ENCODE peak calls at places on chromosomes 13 and 19, in six cellular contexts. J is cardiac fibroblast, T is A549, B is AG04450, I is cardiac muscle cell, G is Panc1. E is an unnamed sample.

GRCh38 chr19:42480335-42481095 is 37.8 kb upstream of the CXCL17 start:
- DNase-seq in J (peak), T (peak), B (no peak), I (peak), G (no peak), E (no peak)

GRCh38 chr13:27607125-27607524 is 13.2 kb downstream of the LNX2 start:
- DNase-seq in J (peak), T (peak), B (peak), I (peak), G (no peak), E (no peak)

GRCh38 chr13:80251403-80251802 is 89.5 kb downstream of the SPRY2 start:
- DNase-seq in J (peak), T (peak), B (peak), I (peak), G (no peak), E (no peak)

GRCh38 chr13:67049744-67050143 is 180.4 kb downstream of the PCDH9 start:
- DNase-seq in J (no peak), T (no peak), B (no peak), I (no peak), G (no peak), E (no peak)

GRCh38 chr19:33763661-33764343 is 32.9 kb upstream of the KCTD15 start:
- DNase-seq in J (no peak), T (no peak), B (no peak), I (no peak), G (no peak), E (no peak)

GRCh38 chr19:42280761-42281174 is 11.7 kb downstream of the CIC start:
- DNase-seq in J (peak), T (no peak), B (no peak), I (no peak), G (no peak), E (no peak)

GRCh38 chr19:52343548-52343947 is 7.5 kb downstream of the ZNF610 start:
- DNase-seq in J (peak), T (peak), B (no peak), I (peak), G (no peak), E (no peak)

GRCh38 chr19:55384576-55385235 is 614 bp upstream of the TMEM238 start:
- DNase-seq in J (no peak), T (no peak), B (no peak), I (no peak), G (no peak), E (no peak)

GRCh38 chr13:111632906-111633305 is 312.5 kb downstream of the TEX29 start:
- DNase-seq in J (no peak), T (no peak), B (no peak), I (no peak), G (no peak), E (no peak)

GRCh38 chr19:290539-291521 is at the start of gene PLPP2:
- DNase-seq in J (no peak), T (peak), B (no peak), I (peak), G (no peak), E (peak)

GRCh38 chr13:110226051-110226562 is 80.8 kb downstream of the COL4A1 start:
- DNase-seq in J (peak), T (no peak), B (no peak), I (peak), G (no peak), E (no peak)

GRCh38 chr13:105530468-105530867 is 1005.0 kb downstream of the EFNB2 start:
- DNase-seq in J (no peak), T (no peak), B (no peak), I (no peak), G (no peak), E (no peak)

GRCh38 chr13:32837307-32837972 is 178.8 kb upstream of the KL start:
- DNase-seq in J (no peak), T (no peak), B (no peak), I (no peak), G (peak), E (no peak)

GRCh38 chr13:110423689-110424302 is 116.7 kb downstream of the COL4A2 start:
- DNase-seq in J (no peak), T (no peak), B (no peak), I (no peak), G (no peak), E (no peak)

GRCh38 chr13:28494861-28495585 is at the start of gene FLT1:
- DNase-seq in J (peak), T (no peak), B (no peak), I (peak), G (no peak), E (no peak)

GRCh38 chr19:35142531-35143230 is 374 bp upstream of the FXYD7 start:
- DNase-seq in J (no peak), T (peak), B (no peak), I (peak), G (no peak), E (no peak)

GRCh38 chr13:110916671-110917142 is 1.8 kb upstream of the ANKRD10 start:
- DNase-seq in J (peak), T (no peak), B (no peak), I (peak), G (no peak), E (no peak)

GRCh38 chr19:3049089-3049488 is 13.2 kb downstream of the TLE5 start:
- DNase-seq in J (no peak), T (no peak), B (no peak), I (no peak), G (no peak), E (no peak)

GRCh38 chr13:42418184-42418583 is 146.2 kb downstream of the AKAP11 start:
- DNase-seq in J (no peak), T (no peak), B (no peak), I (no peak), G (no peak), E (no peak)

GRCh38 chr19:38229585-38230073 is 5.6 kb upstream of the DPF1 start:
- DNase-seq in J (peak), T (peak), B (peak), I (peak), G (no peak), E (no peak)

GRCh38 chr19:57813919-57814504 is 701 bp downstream of the ZNF552 start:
- DNase-seq in J (no peak), T (peak), B (no peak), I (peak), G (no peak), E (no peak)

GRCh38 chr13:51681037-51681678 is 96.9 kb downstream of the WDFY2 start:
- DNase-seq in J (peak), T (peak), B (peak), I (peak), G (peak), E (no peak)

GRCh38 chr13:35832551-35832950 is 298.6 kb downstream of the DCLK1 start:
- DNase-seq in J (no peak), T (no peak), B (no peak), I (no peak), G (no peak), E (no peak)

GRCh38 chr13:40275636-40276035 is 390.8 kb downstream of the FOXO1 start:
- DNase-seq in J (peak), T (no peak), B (no peak), I (peak), G (no peak), E (no peak)

GRCh38 chr13:61728468-61728867 is 312.8 kb upstream of the PCDH20 start:
- DNase-seq in J (peak), T (no peak), B (no peak), I (peak), G (peak), E (no peak)

GRCh38 chr19:10936661-10937084 is 8.1 kb downstream of the TIMM29 start:
- DNase-seq in J (peak), T (peak), B (peak), I (peak), G (peak), E (no peak)

GRCh38 chr19:2089001-2089711 is 7.0 kb downstream of the MOB3A start:
- DNase-seq in J (peak), T (no peak), B (no peak), I (no peak), G (no peak), E (no peak)

GRCh38 chr19:50897191-50897607 is 14.0 kb downstream of the KLK4 start:
- DNase-seq in J (no peak), T (no peak), B (no peak), I (no peak), G (no peak), E (no peak)

GRCh38 chr13:98507060-98507797 is 69.7 kb downstream of the STK24 start:
- DNase-seq in J (no peak), T (peak), B (no peak), I (peak), G (no peak), E (no peak)

GRCh38 chr19:55467236-55468053 is 2.9 kb upstream of the C19orf85 start:
- DNase-seq in J (peak), T (peak), B (no peak), I (peak), G (no peak), E (no peak)

GRCh38 chr13:31530883-31531282 is 208.4 kb upstream of the RXFP2 start:
- DNase-seq in J (no peak), T (no peak), B (no peak), I (no peak), G (no peak), E (no peak)

GRCh38 chr19:44846455-44847143 is 502 bp downstream of the NECTIN2 start:
- DNase-seq in J (peak), T (no peak), B (no peak), I (peak), G (no peak), E (no peak)

GRCh38 chr13:48437381-48437780 is 24.5 kb upstream of the LPAR6 start:
- DNase-seq in J (peak), T (no peak), B (no peak), I (peak), G (no peak), E (no peak)

DNA sequence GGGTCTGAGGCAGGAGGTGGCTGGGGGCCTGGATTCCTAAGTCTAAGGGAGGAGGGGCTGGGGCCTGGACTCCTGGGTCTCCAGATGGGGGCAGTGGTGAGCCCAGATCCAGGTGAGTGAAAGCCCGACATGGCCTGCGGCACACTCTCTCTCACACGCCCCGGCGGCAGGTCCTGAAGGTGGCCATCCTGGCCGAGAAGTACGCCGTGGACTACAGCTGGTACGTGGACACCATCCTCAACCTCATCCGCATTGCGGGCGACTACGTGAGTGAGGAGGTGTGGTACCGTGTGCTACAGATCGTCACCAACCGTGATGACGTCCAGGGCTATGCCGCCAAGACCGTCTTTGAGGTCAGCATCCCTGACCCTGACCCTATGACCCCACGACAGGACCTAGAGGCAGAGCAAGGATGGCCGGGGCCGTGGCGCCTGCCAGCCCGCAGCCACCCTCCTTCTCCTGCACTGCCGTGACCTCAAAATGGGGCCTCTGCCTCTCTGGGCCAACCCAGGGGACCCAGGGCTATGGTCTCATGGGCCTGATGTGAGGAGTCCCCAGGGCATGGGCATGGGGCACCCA is 13.2 kb downstream of the FUZ start:
- DNase-seq in J (no peak), T (no peak), B (no peak), I (no peak), G (no peak), E (no peak)
- TF ChIP-seq CTCF in J (no peak), T (no peak), B (no peak), I (peak), G (no peak), E (peak)

GRCh38 chr19:46017095-46017429 is 5.8 kb downstream of the PGLYRP1 start:
- DNase-seq in J (no peak), T (no peak), B (no peak), I (no peak), G (no peak), E (no peak)
- TF ChIP-seq CTCF in J (no peak), T (no peak), B (no peak), I (no peak), G (peak), E (peak)

DNA sequence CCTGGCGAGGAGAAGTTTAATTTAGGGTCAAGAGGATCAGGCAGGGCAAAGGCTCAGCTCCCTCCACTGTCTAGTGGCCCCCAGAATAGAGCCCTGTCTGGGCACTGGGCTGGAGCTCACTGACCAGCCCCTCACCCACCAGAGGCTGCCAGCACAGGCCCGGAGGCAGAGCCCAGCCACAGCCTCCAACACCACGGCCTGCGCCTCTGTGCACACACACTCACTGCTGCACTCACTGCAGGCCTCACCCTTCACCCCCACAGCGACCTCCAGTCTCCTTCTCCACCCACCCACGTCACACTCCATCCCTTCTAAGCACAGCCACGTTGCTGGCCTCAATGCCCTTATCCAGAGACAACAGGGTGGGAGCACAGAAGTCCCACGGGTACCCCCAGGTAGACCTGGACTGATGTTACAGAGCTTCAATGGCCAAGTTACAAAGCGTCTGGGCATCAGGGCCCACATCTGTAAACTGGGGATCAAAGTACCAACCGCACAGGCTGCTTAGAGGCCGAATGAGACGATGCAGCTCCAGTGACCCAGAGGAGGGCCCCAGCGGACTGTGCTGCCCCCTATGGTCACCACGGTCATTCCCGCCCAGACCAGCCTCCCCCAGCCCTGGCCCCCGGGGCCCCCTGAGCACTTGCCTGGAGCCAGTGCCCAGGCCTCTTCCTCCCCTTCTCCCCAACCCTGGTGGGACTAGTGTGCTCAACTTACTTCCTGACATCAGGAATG is 4.5 kb upstream of the PRKD2 start:
- DNase-seq in J (no peak), T (no peak), B (no peak), I (no peak), G (no peak), E (no peak)
- TF ChIP-seq CTCF in J (peak), T (peak), B (peak), I (no peak), G (no peak), E (peak)

GRCh38 chr13:65990684-65991083 is 1239.5 kb downstream of the PCDH9 start:
- DNase-seq in J (no peak), T (no peak), B (no peak), I (no peak), G (no peak), E (no peak)

GRCh38 chr13:65985632-65986031 is 1244.5 kb downstream of the PCDH9 start:
- DNase-seq in J (no peak), T (peak), B (no peak), I (no peak), G (no peak), E (no peak)
- TF ChIP-seq CTCF in J (no peak), T (no peak), B (no peak), I (no peak), G (peak), E (peak)

GRCh38 chr19:14073232-14073924 is 792 bp downstream of the MISP3 start:
- DNase-seq in J (peak), T (peak), B (no peak), I (peak), G (no peak), E (no peak)
- TF ChIP-seq CTCF in J (peak), T (peak), B (no peak), I (peak), G (peak), E (peak)

DNA sequence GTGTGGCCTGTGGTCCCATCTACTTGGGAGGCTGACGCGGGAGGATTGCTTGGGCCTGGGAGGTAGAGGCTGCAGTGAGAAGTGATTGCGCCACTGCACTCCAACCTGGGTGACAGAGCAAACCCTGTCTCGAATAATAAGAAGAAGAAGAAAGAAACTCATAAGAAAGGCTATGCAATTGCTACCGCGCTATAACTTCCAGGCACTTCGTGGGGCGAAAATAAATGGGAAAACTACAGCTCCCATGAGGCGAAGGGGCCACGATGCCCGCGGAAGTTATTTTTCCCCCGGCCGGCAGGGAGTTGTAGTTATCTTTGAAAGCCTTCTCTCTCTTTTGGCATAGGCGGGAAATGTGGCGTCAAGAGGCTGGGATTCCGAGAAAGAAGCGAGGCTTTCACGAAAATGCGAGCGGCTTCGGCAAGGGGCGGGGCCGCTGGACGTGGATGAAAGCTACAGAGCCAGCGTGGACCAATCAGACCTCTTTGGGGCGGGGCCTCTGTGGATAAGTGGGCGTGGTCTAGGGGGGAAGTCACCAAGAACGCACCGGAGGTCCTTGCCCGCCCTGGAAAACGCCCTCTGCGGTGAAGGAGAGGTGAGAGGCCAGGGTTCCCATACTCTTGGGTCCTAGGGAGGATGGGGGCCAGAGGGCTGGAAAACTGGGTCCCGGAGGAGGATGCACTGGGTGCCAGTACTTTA is at the start of gene NUCB1:
- DNase-seq in J (peak), T (peak), B (peak), I (peak), G (peak), E (peak)
- TF ChIP-seq CTCF in J (peak), T (no peak), B (peak), I (peak), G (no peak), E (peak)

DNA sequence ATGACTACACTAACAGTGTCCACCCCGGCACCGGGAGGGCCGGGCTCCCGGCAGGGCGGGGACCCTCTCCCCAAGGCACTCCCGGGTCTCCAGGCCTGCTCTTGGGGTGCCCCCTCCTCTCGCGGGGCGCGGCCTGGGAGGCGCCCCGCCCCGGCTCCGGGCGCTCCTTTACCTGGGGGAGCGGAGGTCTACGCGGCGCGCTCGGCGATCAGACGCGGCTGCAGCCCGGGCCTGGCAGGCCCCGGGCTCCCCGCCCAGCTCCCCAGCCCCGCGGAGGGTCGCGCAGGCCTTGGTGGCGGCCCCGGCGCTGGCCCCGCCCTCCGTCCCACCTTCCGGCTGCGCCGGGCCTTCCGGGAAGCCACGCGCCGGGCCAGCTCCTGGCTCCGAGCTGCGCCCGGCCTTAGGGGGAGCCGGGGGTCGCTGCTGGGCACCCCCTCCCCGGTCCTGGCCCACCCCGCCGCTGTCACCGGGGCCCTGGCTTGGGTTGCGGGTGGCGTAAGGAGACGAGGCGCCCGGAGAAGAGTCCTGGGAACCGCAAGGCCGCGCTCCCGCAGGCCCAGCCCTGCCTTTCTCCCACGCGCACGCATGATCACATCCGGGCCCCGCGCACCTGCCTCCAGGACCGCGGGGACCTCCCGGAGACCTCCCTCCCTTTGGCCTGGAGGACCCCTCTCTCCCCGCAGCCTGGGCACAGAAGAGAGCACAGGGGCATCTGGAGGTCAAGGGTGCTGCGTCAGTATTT is at the start of gene C19orf12:
- DNase-seq in J (peak), T (peak), B (no peak), I (peak), G (no peak), E (no peak)
- TF ChIP-seq CTCF in J (no peak), T (no peak), B (no peak), I (no peak), G (no peak), E (peak)

GRCh38 chr19:15759962-15760565 is 22.3 kb downstream of the OR10H3 start:
- DNase-seq in J (no peak), T (peak), B (no peak), I (no peak), G (no peak), E (no peak)
- TF ChIP-seq CTCF in J (no peak), T (peak), B (no peak), I (no peak), G (peak), E (no peak)

GRCh38 chr13:50594276-50594970 is 249.1 kb downstream of the DLEU7 start:
- DNase-seq in J (no peak), T (no peak), B (no peak), I (no peak), G (no peak), E (no peak)
- TF ChIP-seq CTCF in J (no peak), T (no peak), B (no peak), I (no peak), G (no peak), E (no peak)